ENCODE peak calls at places on chromosomes 4 and X, in nine cellular contexts. One of them, this sample, is unnamed.

GRCh38 chrX:16946361-16946964 is at the start of gene REPS2:
- DNase-seq in hepatocyte: peak; percentile 95
- DNase-seq in astrocyte: peak; percentile 45
- DNase-seq in OCI-LY7: peak; percentile 86
- DNase-seq in astrocyte of the spinal cord: peak; percentile 53
- DNase-seq in neural progenitor cell: peak; percentile 96
- DNase-seq in mammary epithelial cell: peak; percentile 71
- DNase-seq in HCT116: peak; percentile 48
- DNase-seq in NB4: peak; percentile 78
- DNase-seq in this sample: no peak

GRCh38 chr4:53234669-53235068 is 131.2 kb downstream of the SCFD2 start:
- DNase-seq in hepatocyte: no peak
- DNase-seq in astrocyte: no peak
- DNase-seq in OCI-LY7: no peak
- DNase-seq in astrocyte of the spinal cord: no peak
- DNase-seq in neural progenitor cell: no peak
- DNase-seq in mammary epithelial cell: peak; percentile 57
- DNase-seq in HCT116: no peak
- DNase-seq in NB4: no peak
- DNase-seq in this sample: no peak

GRCh38 chr4:87805971-87806370 is 6.6 kb downstream of the IBSP start:
- DNase-seq in hepatocyte: no peak
- DNase-seq in astrocyte: no peak
- DNase-seq in OCI-LY7: no peak
- DNase-seq in astrocyte of the spinal cord: no peak
- DNase-seq in neural progenitor cell: no peak
- DNase-seq in mammary epithelial cell: no peak
- DNase-seq in HCT116: no peak
- DNase-seq in NB4: peak; percentile 58
- DNase-seq in this sample: no peak

GRCh38 chr4:54588404-54588803 is 69.4 kb upstream of the KIT start:
- DNase-seq in hepatocyte: peak; percentile 39
- DNase-seq in astrocyte: peak; percentile 4
- DNase-seq in OCI-LY7: no peak
- DNase-seq in astrocyte of the spinal cord: no peak
- DNase-seq in neural progenitor cell: no peak
- DNase-seq in mammary epithelial cell: peak; percentile 85
- DNase-seq in HCT116: no peak
- DNase-seq in NB4: no peak
- DNase-seq in this sample: no peak

GRCh38 chrX:39675619-39676018 is 422.1 kb downstream of the BCOR start:
- DNase-seq in hepatocyte: no peak
- DNase-seq in astrocyte: no peak
- DNase-seq in OCI-LY7: no peak
- DNase-seq in astrocyte of the spinal cord: no peak
- DNase-seq in neural progenitor cell: no peak
- DNase-seq in mammary epithelial cell: peak; percentile 3
- DNase-seq in HCT116: no peak
- DNase-seq in NB4: no peak
- DNase-seq in this sample: no peak

GRCh38 chr4:118954246-118954645 is 65.6 kb downstream of the SYNPO2 start:
- DNase-seq in hepatocyte: no peak
- DNase-seq in astrocyte: peak; percentile 34
- DNase-seq in OCI-LY7: peak; percentile 4
- DNase-seq in astrocyte of the spinal cord: peak; percentile 53
- DNase-seq in neural progenitor cell: no peak
- DNase-seq in mammary epithelial cell: no peak
- DNase-seq in HCT116: peak; percentile 15
- DNase-seq in NB4: peak; percentile 67
- DNase-seq in this sample: no peak

GRCh38 chr4:110394871-110395270 is 81.1 kb upstream of the ENPEP start:
- DNase-seq in hepatocyte: no peak
- DNase-seq in astrocyte: no peak
- DNase-seq in OCI-LY7: no peak
- DNase-seq in astrocyte of the spinal cord: no peak
- DNase-seq in neural progenitor cell: no peak
- DNase-seq in mammary epithelial cell: no peak
- DNase-seq in HCT116: no peak
- DNase-seq in NB4: no peak
- DNase-seq in this sample: no peak

GRCh38 chrX:119622356-119623232 is 16.4 kb upstream of the NKRF start:
- DNase-seq in hepatocyte: peak; percentile 23
- DNase-seq in astrocyte: peak; percentile 64
- DNase-seq in OCI-LY7: no peak
- DNase-seq in astrocyte of the spinal cord: peak; percentile 85
- DNase-seq in neural progenitor cell: no peak
- DNase-seq in mammary epithelial cell: no peak
- DNase-seq in HCT116: no peak
- DNase-seq in NB4: no peak
- DNase-seq in this sample: no peak

GRCh38 chr4:113325876-113326615 is 276.6 kb downstream of the ANK2 start:
- DNase-seq in hepatocyte: no peak
- DNase-seq in astrocyte: no peak
- DNase-seq in OCI-LY7: no peak
- DNase-seq in astrocyte of the spinal cord: no peak
- DNase-seq in neural progenitor cell: no peak
- DNase-seq in mammary epithelial cell: peak; percentile 34
- DNase-seq in HCT116: no peak
- DNase-seq in NB4: no peak
- DNase-seq in this sample: no peak

GRCh38 chr4:15234585-15235126 is 193.2 kb upstream of the C1QTNF7 start:
- DNase-seq in hepatocyte: peak; percentile 30
- DNase-seq in astrocyte: peak; percentile 96
- DNase-seq in OCI-LY7: no peak
- DNase-seq in astrocyte of the spinal cord: peak; percentile 94
- DNase-seq in neural progenitor cell: no peak
- DNase-seq in mammary epithelial cell: peak; percentile 92
- DNase-seq in HCT116: no peak
- DNase-seq in NB4: no peak
- DNase-seq in this sample: peak; percentile 96

GRCh38 chr4:41360214-41360910 is 103.6 kb downstream of the UCHL1 start:
- DNase-seq in hepatocyte: peak; percentile 82
- DNase-seq in astrocyte: peak; percentile 31
- DNase-seq in OCI-LY7: no peak
- DNase-seq in astrocyte of the spinal cord: peak; percentile 36
- DNase-seq in neural progenitor cell: peak; percentile 92
- DNase-seq in mammary epithelial cell: peak; percentile 24
- DNase-seq in HCT116: no peak
- DNase-seq in NB4: peak; percentile 29
- DNase-seq in this sample: no peak

GRCh38 chr4:147756417-147756816 is 24.5 kb downstream of the ARHGAP10 start:
- DNase-seq in hepatocyte: no peak
- DNase-seq in astrocyte: no peak
- DNase-seq in OCI-LY7: no peak
- DNase-seq in astrocyte of the spinal cord: no peak
- DNase-seq in neural progenitor cell: no peak
- DNase-seq in mammary epithelial cell: peak; percentile 22
- DNase-seq in HCT116: no peak
- DNase-seq in NB4: no peak
- DNase-seq in this sample: no peak

GRCh38 chrX:123087326-123087725 is 96.8 kb upstream of the GRIA3 start:
- DNase-seq in hepatocyte: no peak
- DNase-seq in astrocyte: peak; percentile 12
- DNase-seq in OCI-LY7: no peak
- DNase-seq in astrocyte of the spinal cord: no peak
- DNase-seq in neural progenitor cell: no peak
- DNase-seq in mammary epithelial cell: peak; percentile 67
- DNase-seq in HCT116: no peak
- DNase-seq in NB4: peak; percentile 44
- DNase-seq in this sample: no peak

GRCh38 chr4:140152760-140153418 is 1.1 kb downstream of the MAML3 start:
- DNase-seq in hepatocyte: peak; percentile 76
- DNase-seq in astrocyte: peak; percentile 30
- DNase-seq in OCI-LY7: peak; percentile 38
- DNase-seq in astrocyte of the spinal cord: peak; percentile 61
- DNase-seq in neural progenitor cell: peak; percentile 71
- DNase-seq in mammary epithelial cell: peak; percentile 42
- DNase-seq in HCT116: no peak
- DNase-seq in NB4: peak; percentile 62
- DNase-seq in this sample: no peak

GRCh38 chrX:75273483-75273882 is 402 bp upstream of the UPRT start:
- DNase-seq in hepatocyte: peak; percentile 43
- DNase-seq in astrocyte: no peak
- DNase-seq in OCI-LY7: no peak
- DNase-seq in astrocyte of the spinal cord: no peak
- DNase-seq in neural progenitor cell: no peak
- DNase-seq in mammary epithelial cell: no peak
- DNase-seq in HCT116: no peak
- DNase-seq in NB4: no peak
- DNase-seq in this sample: no peak

GRCh38 chrX:75276666-75277065 is 2.8 kb downstream of the UPRT start:
- DNase-seq in hepatocyte: no peak
- DNase-seq in astrocyte: no peak
- DNase-seq in OCI-LY7: no peak
- DNase-seq in astrocyte of the spinal cord: no peak
- DNase-seq in neural progenitor cell: no peak
- DNase-seq in mammary epithelial cell: no peak
- DNase-seq in HCT116: no peak
- DNase-seq in NB4: no peak
- DNase-seq in this sample: no peak

GRCh38 chrX:75278991-75279390 is 5.1 kb downstream of the UPRT start:
- DNase-seq in hepatocyte: no peak
- DNase-seq in astrocyte: peak; percentile 17
- DNase-seq in OCI-LY7: no peak
- DNase-seq in astrocyte of the spinal cord: peak; percentile 21
- DNase-seq in neural progenitor cell: no peak
- DNase-seq in mammary epithelial cell: no peak
- DNase-seq in HCT116: no peak
- DNase-seq in NB4: no peak
- DNase-seq in this sample: no peak
- H3K4me3 ChIP-seq in hepatocyte: no peak overlapping the region
- H3K4me3 ChIP-seq in astrocyte: no peak overlapping the region
- H3K4me3 ChIP-seq in OCI-LY7: no peak overlapping the region
- H3K4me3 ChIP-seq in astrocyte of the spinal cord: no peak overlapping the region
- H3K4me3 ChIP-seq in neural progenitor cell: no peak overlapping the region
- H3K4me3 ChIP-seq in mammary epithelial cell: no peak overlapping the region
- H3K4me3 ChIP-seq in HCT116: no peak overlapping the region
- H3K4me3 ChIP-seq in NB4: no peak overlapping the region
- H3K4me3 ChIP-seq in this sample: no peak overlapping the region

GRCh38 chr4:39446842-39447573 is 11.7 kb downstream of the RPL9 start:
- DNase-seq in hepatocyte: peak; percentile 73
- DNase-seq in astrocyte: peak; percentile 31
- DNase-seq in OCI-LY7: no peak
- DNase-seq in astrocyte of the spinal cord: peak; percentile 57
- DNase-seq in neural progenitor cell: peak; percentile 49
- DNase-seq in mammary epithelial cell: peak; percentile 43
- DNase-seq in HCT116: no peak
- DNase-seq in NB4: peak; percentile 25
- DNase-seq in this sample: no peak
- TF ChIP-seq CTCF in hepatocyte: peak; percentile 33
- TF ChIP-seq CTCF in astrocyte: no peak
- TF ChIP-seq CTCF in OCI-LY7: no peak
- TF ChIP-seq CTCF in astrocyte of the spinal cord: peak; percentile 46
- TF ChIP-seq CTCF in neural progenitor cell: no peak
- TF ChIP-seq CTCF in mammary epithelial cell: peak; percentile 15
- TF ChIP-seq CTCF in HCT116: no peak
- TF ChIP-seq CTCF in NB4: no peak
- TF ChIP-seq CTCF in this sample: peak; percentile 21

DNA sequence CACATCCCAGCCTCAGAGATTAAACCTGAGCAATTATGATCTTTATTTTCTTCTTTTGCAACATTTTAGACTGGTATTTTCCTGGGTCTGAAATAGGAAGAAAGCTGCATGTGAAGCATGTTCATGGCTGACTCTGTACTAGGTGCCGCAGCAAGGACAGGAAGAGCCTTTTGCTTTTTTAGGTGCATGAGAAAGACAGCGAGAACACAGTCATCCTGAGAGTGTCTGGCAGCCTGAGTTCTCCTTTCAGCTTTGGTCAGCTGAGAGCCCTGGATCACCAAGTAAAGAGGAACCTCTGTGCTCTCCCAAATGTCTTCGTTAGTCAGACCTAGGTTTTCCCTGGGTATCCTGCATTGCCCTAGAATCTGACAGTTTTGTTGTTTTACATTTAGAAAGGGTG is 29.8 kb downstream of the FAM149A start:
- DNase-seq in hepatocyte: no peak
- DNase-seq in astrocyte: no peak
- DNase-seq in OCI-LY7: no peak
- DNase-seq in astrocyte of the spinal cord: no peak
- DNase-seq in neural progenitor cell: no peak
- DNase-seq in mammary epithelial cell: no peak
- DNase-seq in HCT116: no peak
- DNase-seq in NB4: peak; percentile 9
- DNase-seq in this sample: no peak
- H3K4me3 ChIP-seq in hepatocyte: no peak overlapping the region
- H3K4me3 ChIP-seq in astrocyte: no peak overlapping the region
- H3K4me3 ChIP-seq in OCI-LY7: no peak overlapping the region
- H3K4me3 ChIP-seq in astrocyte of the spinal cord: no peak overlapping the region
- H3K4me3 ChIP-seq in neural progenitor cell: no peak overlapping the region
- H3K4me3 ChIP-seq in mammary epithelial cell: no peak overlapping the region
- H3K4me3 ChIP-seq in HCT116: no peak overlapping the region
- H3K4me3 ChIP-seq in NB4: no peak overlapping the region
- H3K4me3 ChIP-seq in this sample: no peak overlapping the region

GRCh38 chr4:47662975-47663374 is 174.9 kb downstream of the CORIN start:
- DNase-seq in hepatocyte: no peak
- DNase-seq in astrocyte: no peak
- DNase-seq in OCI-LY7: peak; percentile 43
- DNase-seq in astrocyte of the spinal cord: no peak
- DNase-seq in neural progenitor cell: peak; percentile 42
- DNase-seq in mammary epithelial cell: no peak
- DNase-seq in HCT116: peak; percentile 29
- DNase-seq in NB4: peak; percentile 43
- DNase-seq in this sample: no peak
- TF ChIP-seq CTCF in hepatocyte: peak; percentile 28
- TF ChIP-seq CTCF in astrocyte: no peak
- TF ChIP-seq CTCF in OCI-LY7: peak; percentile 76
- TF ChIP-seq CTCF in astrocyte of the spinal cord: peak; percentile 43
- TF ChIP-seq CTCF in neural progenitor cell: peak; percentile 54
- TF ChIP-seq CTCF in mammary epithelial cell: peak; percentile 39
- TF ChIP-seq CTCF in HCT116: peak; percentile 63
- TF ChIP-seq CTCF in NB4: peak; percentile 62
- TF ChIP-seq CTCF in this sample: peak; percentile 38

GRCh38 chr4:137106733-137107132 is 425.6 kb downstream of the PCDH18 start:
- DNase-seq in hepatocyte: no peak
- DNase-seq in astrocyte: no peak
- DNase-seq in OCI-LY7: no peak
- DNase-seq in astrocyte of the spinal cord: no peak
- DNase-seq in neural progenitor cell: no peak
- DNase-seq in mammary epithelial cell: no peak
- DNase-seq in HCT116: no peak
- DNase-seq in NB4: no peak
- DNase-seq in this sample: no peak
- H3K4me3 ChIP-seq in hepatocyte: no peak overlapping the region
- H3K4me3 ChIP-seq in astrocyte: no peak overlapping the region
- H3K4me3 ChIP-seq in OCI-LY7: no peak overlapping the region
- H3K4me3 ChIP-seq in astrocyte of the spinal cord: no peak overlapping the region
- H3K4me3 ChIP-seq in neural progenitor cell: no peak overlapping the region
- H3K4me3 ChIP-seq in mammary epithelial cell: no peak overlapping the region
- H3K4me3 ChIP-seq in HCT116: no peak overlapping the region
- H3K4me3 ChIP-seq in NB4: no peak overlapping the region
- H3K4me3 ChIP-seq in this sample: no peak overlapping the region